ENCODE peak calls at places on chromosomes 1 and 21, in five cellular contexts. One of them, this sample, is unnamed.

GRCh38 chr1:9119745-9120144 is 9.2 kb downstream of the GPR157 start:
- ATAC-seq in upper lobe of left lung: peak
- ATAC-seq in natural killer cell: no peak
- ATAC-seq in left colon: no peak
- ATAC-seq in activated T-helper 17 cell treated with anti-CD3 and anti-CD28 coated beads, Interleukin-2, amount 50 U/mL, for 72 hours: no peak
- ATAC-seq in this sample: no peak

GRCh38 chr1:27348861-27349783 is 7.3 kb downstream of the SYTL1 start:
- ATAC-seq in upper lobe of left lung: peak
- ATAC-seq in natural killer cell: peak
- ATAC-seq in left colon: peak
- ATAC-seq in activated T-helper 17 cell treated with anti-CD3 and anti-CD28 coated beads, Interleukin-2, amount 50 U/mL, for 72 hours: peak
- ATAC-seq in this sample: peak

GRCh38 chr1:206471993-206472392 is 1.7 kb downstream of the IKBKE start:
- ATAC-seq in upper lobe of left lung: no peak
- ATAC-seq in natural killer cell: peak
- ATAC-seq in left colon: no peak
- ATAC-seq in activated T-helper 17 cell treated with anti-CD3 and anti-CD28 coated beads, Interleukin-2, amount 50 U/mL, for 72 hours: peak
- ATAC-seq in this sample: no peak

GRCh38 chr1:153627797-153628626 is at the start of gene S100A1:
- ATAC-seq in upper lobe of left lung: no peak
- ATAC-seq in natural killer cell: no peak
- ATAC-seq in left colon: no peak
- ATAC-seq in activated T-helper 17 cell treated with anti-CD3 and anti-CD28 coated beads, Interleukin-2, amount 50 U/mL, for 72 hours: no peak
- ATAC-seq in this sample: no peak

GRCh38 chr1:158371188-158371953 is 17.7 kb downstream of the CD1E start:
- ATAC-seq in upper lobe of left lung: no peak
- ATAC-seq in natural killer cell: no peak
- ATAC-seq in left colon: no peak
- ATAC-seq in activated T-helper 17 cell treated with anti-CD3 and anti-CD28 coated beads, Interleukin-2, amount 50 U/mL, for 72 hours: peak
- ATAC-seq in this sample: no peak

GRCh38 chr1:9320520-9321479 is 28.1 kb downstream of the SPSB1 start:
- ATAC-seq in upper lobe of left lung: no peak
- ATAC-seq in natural killer cell: no peak
- ATAC-seq in left colon: no peak
- ATAC-seq in activated T-helper 17 cell treated with anti-CD3 and anti-CD28 coated beads, Interleukin-2, amount 50 U/mL, for 72 hours: no peak
- ATAC-seq in this sample: peak

GRCh38 chr1:27161594-27161993 is 6.7 kb upstream of the SLC9A1 start:
- ATAC-seq in upper lobe of left lung: peak
- ATAC-seq in natural killer cell: no peak
- ATAC-seq in left colon: peak
- ATAC-seq in activated T-helper 17 cell treated with anti-CD3 and anti-CD28 coated beads, Interleukin-2, amount 50 U/mL, for 72 hours: no peak
- ATAC-seq in this sample: no peak

GRCh38 chr1:206472454-206472853 is 2.2 kb downstream of the IKBKE start:
- ATAC-seq in upper lobe of left lung: peak
- ATAC-seq in natural killer cell: peak
- ATAC-seq in left colon: no peak
- ATAC-seq in activated T-helper 17 cell treated with anti-CD3 and anti-CD28 coated beads, Interleukin-2, amount 50 U/mL, for 72 hours: no peak
- ATAC-seq in this sample: no peak

GRCh38 chr1:31739281-31739853 is 24.8 kb downstream of the ADGRB2 start:
- ATAC-seq in upper lobe of left lung: no peak
- ATAC-seq in natural killer cell: no peak
- ATAC-seq in left colon: peak
- ATAC-seq in activated T-helper 17 cell treated with anti-CD3 and anti-CD28 coated beads, Interleukin-2, amount 50 U/mL, for 72 hours: peak
- ATAC-seq in this sample: no peak

GRCh38 chr1:158793604-158794003 is 12.6 kb upstream of the OR6N2 start:
- ATAC-seq in upper lobe of left lung: peak
- ATAC-seq in natural killer cell: peak
- ATAC-seq in left colon: no peak
- ATAC-seq in activated T-helper 17 cell treated with anti-CD3 and anti-CD28 coated beads, Interleukin-2, amount 50 U/mL, for 72 hours: peak
- ATAC-seq in this sample: no peak

GRCh38 chr1:18703041-18703621 is 72.5 kb downstream of the PAX7 start:
- ATAC-seq in upper lobe of left lung: no peak
- ATAC-seq in natural killer cell: no peak
- ATAC-seq in left colon: no peak
- ATAC-seq in activated T-helper 17 cell treated with anti-CD3 and anti-CD28 coated beads, Interleukin-2, amount 50 U/mL, for 72 hours: no peak
- ATAC-seq in this sample: no peak

GRCh38 chr21:44984428-44984791 is 44.6 kb downstream of the SLX9 start:
- ATAC-seq in upper lobe of left lung: no peak
- ATAC-seq in natural killer cell: no peak
- ATAC-seq in left colon: no peak
- ATAC-seq in activated T-helper 17 cell treated with anti-CD3 and anti-CD28 coated beads, Interleukin-2, amount 50 U/mL, for 72 hours: peak
- ATAC-seq in this sample: no peak

GRCh38 chr1:52695627-52696026 is 2.5 kb downstream of the COA7 start:
- ATAC-seq in upper lobe of left lung: no peak
- ATAC-seq in natural killer cell: no peak
- ATAC-seq in left colon: no peak
- ATAC-seq in activated T-helper 17 cell treated with anti-CD3 and anti-CD28 coated beads, Interleukin-2, amount 50 U/mL, for 72 hours: no peak
- ATAC-seq in this sample: no peak

GRCh38 chr1:34538481-34538880 is 216.4 kb upstream of the GJB5 start:
- ATAC-seq in upper lobe of left lung: no peak
- ATAC-seq in natural killer cell: no peak
- ATAC-seq in left colon: no peak
- ATAC-seq in activated T-helper 17 cell treated with anti-CD3 and anti-CD28 coated beads, Interleukin-2, amount 50 U/mL, for 72 hours: no peak
- ATAC-seq in this sample: no peak

GRCh38 chr1:205714190-205714905 is 34.0 kb upstream of the SLC45A3 start:
- ATAC-seq in upper lobe of left lung: no peak
- ATAC-seq in natural killer cell: no peak
- ATAC-seq in left colon: no peak
- ATAC-seq in activated T-helper 17 cell treated with anti-CD3 and anti-CD28 coated beads, Interleukin-2, amount 50 U/mL, for 72 hours: no peak
- ATAC-seq in this sample: no peak

GRCh38 chr1:55931272-55931940 is 648.0 kb downstream of the PLPP3 start:
- ATAC-seq in upper lobe of left lung: peak
- ATAC-seq in natural killer cell: no peak
- ATAC-seq in left colon: no peak
- ATAC-seq in activated T-helper 17 cell treated with anti-CD3 and anti-CD28 coated beads, Interleukin-2, amount 50 U/mL, for 72 hours: no peak
- ATAC-seq in this sample: no peak

GRCh38 chr1:235614442-235614954 is 35.1 kb downstream of the GNG4 start:
- ATAC-seq in upper lobe of left lung: no peak
- ATAC-seq in natural killer cell: no peak
- ATAC-seq in left colon: no peak
- ATAC-seq in activated T-helper 17 cell treated with anti-CD3 and anti-CD28 coated beads, Interleukin-2, amount 50 U/mL, for 72 hours: no peak
- ATAC-seq in this sample: no peak

GRCh38 chr1:8374812-8375211 is 56.9 kb downstream of the SLC45A1 start:
- ATAC-seq in upper lobe of left lung: no peak
- ATAC-seq in natural killer cell: no peak
- ATAC-seq in left colon: peak
- ATAC-seq in activated T-helper 17 cell treated with anti-CD3 and anti-CD28 coated beads, Interleukin-2, amount 50 U/mL, for 72 hours: peak
- ATAC-seq in this sample: no peak

GRCh38 chr1:57162607-57163235 is 196.9 kb upstream of the C8B start:
- ATAC-seq in upper lobe of left lung: no peak
- ATAC-seq in natural killer cell: no peak
- ATAC-seq in left colon: no peak
- ATAC-seq in activated T-helper 17 cell treated with anti-CD3 and anti-CD28 coated beads, Interleukin-2, amount 50 U/mL, for 72 hours: no peak
- ATAC-seq in this sample: no peak

GRCh38 chr1:67823645-67824044 is 9.6 kb downstream of the GNG12 start:
- ATAC-seq in upper lobe of left lung: no peak
- ATAC-seq in natural killer cell: no peak
- ATAC-seq in left colon: no peak
- ATAC-seq in activated T-helper 17 cell treated with anti-CD3 and anti-CD28 coated beads, Interleukin-2, amount 50 U/mL, for 72 hours: no peak
- ATAC-seq in this sample: peak

GRCh38 chr1:214637722-214638473 is 34.9 kb downstream of the CENPF start:
- ATAC-seq in upper lobe of left lung: no peak
- ATAC-seq in natural killer cell: peak
- ATAC-seq in left colon: peak
- ATAC-seq in activated T-helper 17 cell treated with anti-CD3 and anti-CD28 coated beads, Interleukin-2, amount 50 U/mL, for 72 hours: peak
- ATAC-seq in this sample: no peak

GRCh38 chr1:206479164-206480125 is 9.2 kb downstream of the IKBKE start:
- ATAC-seq in upper lobe of left lung: peak
- ATAC-seq in natural killer cell: peak
- ATAC-seq in left colon: peak
- ATAC-seq in activated T-helper 17 cell treated with anti-CD3 and anti-CD28 coated beads, Interleukin-2, amount 50 U/mL, for 72 hours: peak
- ATAC-seq in this sample: peak

GRCh38 chr1:222829868-222830267 is 15.0 kb downstream of the DISP1 start:
- ATAC-seq in upper lobe of left lung: no peak
- ATAC-seq in natural killer cell: no peak
- ATAC-seq in left colon: no peak
- ATAC-seq in activated T-helper 17 cell treated with anti-CD3 and anti-CD28 coated beads, Interleukin-2, amount 50 U/mL, for 72 hours: no peak
- ATAC-seq in this sample: no peak

GRCh38 chr1:167943541-167943940 is 6.7 kb upstream of the MPC2 start:
- ATAC-seq in upper lobe of left lung: no peak
- ATAC-seq in natural killer cell: no peak
- ATAC-seq in left colon: no peak
- ATAC-seq in activated T-helper 17 cell treated with anti-CD3 and anti-CD28 coated beads, Interleukin-2, amount 50 U/mL, for 72 hours: no peak
- ATAC-seq in this sample: no peak

GRCh38 chr1:67347688-67348472 is 40.2 kb downstream of the IL12RB2 start:
- ATAC-seq in upper lobe of left lung: peak
- ATAC-seq in natural killer cell: peak
- ATAC-seq in left colon: peak
- ATAC-seq in activated T-helper 17 cell treated with anti-CD3 and anti-CD28 coated beads, Interleukin-2, amount 50 U/mL, for 72 hours: peak
- ATAC-seq in this sample: peak

GRCh38 chr1:114540202-114540601 is 29.2 kb upstream of the TRIM33 start:
- ATAC-seq in upper lobe of left lung: no peak
- ATAC-seq in natural killer cell: no peak
- ATAC-seq in left colon: no peak
- ATAC-seq in activated T-helper 17 cell treated with anti-CD3 and anti-CD28 coated beads, Interleukin-2, amount 50 U/mL, for 72 hours: no peak
- ATAC-seq in this sample: no peak

GRCh38 chr1:38209986-38210385 is 163.4 kb upstream of the POU3F1 start:
- ATAC-seq in upper lobe of left lung: no peak
- ATAC-seq in natural killer cell: no peak
- ATAC-seq in left colon: no peak
- ATAC-seq in activated T-helper 17 cell treated with anti-CD3 and anti-CD28 coated beads, Interleukin-2, amount 50 U/mL, for 72 hours: no peak
- ATAC-seq in this sample: no peak

GRCh38 chr1:24558902-24559791 is 3.3 kb downstream of the NCMAP start:
- ATAC-seq in upper lobe of left lung: peak
- ATAC-seq in natural killer cell: no peak
- ATAC-seq in left colon: peak
- ATAC-seq in activated T-helper 17 cell treated with anti-CD3 and anti-CD28 coated beads, Interleukin-2, amount 50 U/mL, for 72 hours: no peak
- ATAC-seq in this sample: no peak

GRCh38 chr21:44919111-44919912 is 1.4 kb downstream of the ITGB2 start:
- ATAC-seq in upper lobe of left lung: peak
- ATAC-seq in natural killer cell: peak
- ATAC-seq in left colon: no peak
- ATAC-seq in activated T-helper 17 cell treated with anti-CD3 and anti-CD28 coated beads, Interleukin-2, amount 50 U/mL, for 72 hours: peak
- ATAC-seq in this sample: peak

GRCh38 chr1:1758692-1759455 is 19.4 kb downstream of the NADK start:
- ATAC-seq in upper lobe of left lung: peak
- ATAC-seq in natural killer cell: peak
- ATAC-seq in left colon: peak
- ATAC-seq in activated T-helper 17 cell treated with anti-CD3 and anti-CD28 coated beads, Interleukin-2, amount 50 U/mL, for 72 hours: no peak
- ATAC-seq in this sample: peak

GRCh38 chr1:219993554-219994433 is 52.5 kb downstream of the EPRS1 start:
- ATAC-seq in upper lobe of left lung: no peak
- ATAC-seq in natural killer cell: no peak
- ATAC-seq in left colon: no peak
- ATAC-seq in activated T-helper 17 cell treated with anti-CD3 and anti-CD28 coated beads, Interleukin-2, amount 50 U/mL, for 72 hours: no peak
- ATAC-seq in this sample: no peak

GRCh38 chr1:183073320-183073719 is 50.1 kb downstream of the LAMC1 start:
- ATAC-seq in upper lobe of left lung: no peak
- ATAC-seq in natural killer cell: no peak
- ATAC-seq in left colon: no peak
- ATAC-seq in activated T-helper 17 cell treated with anti-CD3 and anti-CD28 coated beads, Interleukin-2, amount 50 U/mL, for 72 hours: no peak
- ATAC-seq in this sample: no peak

GRCh38 chr21:41713495-41714281 is 53.2 kb downstream of the RIPK4 start:
- ATAC-seq in upper lobe of left lung: no peak
- ATAC-seq in natural killer cell: no peak
- ATAC-seq in left colon: peak
- ATAC-seq in activated T-helper 17 cell treated with anti-CD3 and anti-CD28 coated beads, Interleukin-2, amount 50 U/mL, for 72 hours: no peak
- ATAC-seq in this sample: no peak

GRCh38 chr1:213692236-213692831 is 295.4 kb upstream of the PROX1 start:
- ATAC-seq in upper lobe of left lung: no peak
- ATAC-seq in natural killer cell: no peak
- ATAC-seq in left colon: peak
- ATAC-seq in activated T-helper 17 cell treated with anti-CD3 and anti-CD28 coated beads, Interleukin-2, amount 50 U/mL, for 72 hours: no peak
- ATAC-seq in this sample: no peak

GRCh38 chr1:29142714-29143113 is 19.0 kb upstream of the TMEM200B start:
- ATAC-seq in upper lobe of left lung: no peak
- ATAC-seq in natural killer cell: no peak
- ATAC-seq in left colon: no peak
- ATAC-seq in activated T-helper 17 cell treated with anti-CD3 and anti-CD28 coated beads, Interleukin-2, amount 50 U/mL, for 72 hours: no peak
- ATAC-seq in this sample: no peak

GRCh38 chr1:31878018-31878417 is 60.1 kb downstream of the PTP4A2 start:
- ATAC-seq in upper lobe of left lung: no peak
- ATAC-seq in natural killer cell: no peak
- ATAC-seq in left colon: no peak
- ATAC-seq in activated T-helper 17 cell treated with anti-CD3 and anti-CD28 coated beads, Interleukin-2, amount 50 U/mL, for 72 hours: no peak
- ATAC-seq in this sample: no peak